ENCODE peak calls at places on chromosomes 1 and 21, in four cellular contexts. Q is mesenteric fat pad, J is HepG2, I is AG10803. E is an unnamed sample.

GRCh38 chr21:21309510-21309909 is 311.3 kb downstream of the NCAM2 start:
- DNase-seq in J (no peak), Q (no peak), I (no peak), E (no peak)

GRCh38 chr1:198530964-198531363 is 9.5 kb downstream of the ATP6V1G3 start:
- DNase-seq in I (no peak), Q (no peak), J (no peak), E (no peak)

GRCh38 chr21:33897098-33897497 is 18.5 kb downstream of the ATP5PO start:
- DNase-seq in J (no peak), I (no peak), Q (no peak), E (no peak)

GRCh38 chr1:31910933-31911332 is 27.2 kb downstream of the PTP4A2 start:
- DNase-seq in J (peak), I (peak), Q (no peak), E (no peak)

GRCh38 chr1:47776554-47777156 is 220.5 kb downstream of the TRABD2B start:
- DNase-seq in I (no peak), J (no peak), Q (no peak), E (no peak)

GRCh38 chr1:223203011-223203410 is 60.0 kb upstream of the TLR5 start:
- DNase-seq in J (no peak), I (no peak), Q (no peak), E (no peak)

GRCh38 chr1:197510691-197511378 is 242.8 kb downstream of the CRB1 start:
- DNase-seq in I (no peak), Q (no peak), J (no peak), E (no peak)

GRCh38 chr1:165828581-165829329 is 1.3 kb downstream of the UCK2 start:
- DNase-seq in I (peak), J (peak), Q (no peak), E (peak)

GRCh38 chr1:228236744-228237143 is 28.9 kb downstream of the OBSCN start:
- DNase-seq in J (peak), I (peak), Q (no peak), E (no peak)

GRCh38 chr1:244851546-244852231 is 12.7 kb downstream of the HNRNPU start:
- DNase-seq in J (no peak), Q (no peak), I (no peak), E (no peak)

GRCh38 chr1:20361805-20362381 is 71.2 kb downstream of the VWA5B1 start:
- DNase-seq in Q (no peak), I (peak), J (peak), E (no peak)

GRCh38 chr1:8396083-8396911 is 78.4 kb downstream of the SLC45A1 start:
- DNase-seq in Q (no peak), J (no peak), I (peak), E (no peak)

GRCh38 chr1:53826367-53826766 is 11.7 kb downstream of the NDC1 start:
- DNase-seq in J (no peak), Q (no peak), I (peak), E (no peak)

GRCh38 chr1:67479146-67479891 is 49.1 kb upstream of the SERBP1 start:
- DNase-seq in I (peak), Q (no peak), J (no peak), E (peak)

GRCh38 chr1:232016636-232017035 is 390.0 kb downstream of the DISC1 start:
- DNase-seq in I (peak), Q (no peak), J (no peak), E (no peak)

GRCh38 chr1:213122514-213122929 is 71.5 kb downstream of the RPS6KC1 start:
- DNase-seq in Q (no peak), I (peak), J (peak), E (no peak)

GRCh38 chr1:41662656-41663437 is 178.4 kb upstream of the EDN2 start:
- DNase-seq in J (no peak), Q (no peak), I (peak), E (peak)

GRCh38 chr1:201023517-201023902 is at the start of gene KIF21B:
- DNase-seq in Q (peak), J (peak), I (peak), E (peak)

GRCh38 chr21:39444406-39445145 is 1.0 kb downstream of the LCA5L start:
- DNase-seq in I (peak), Q (no peak), J (no peak), E (no peak)

GRCh38 chr1:24216254-24216653 is 29.2 kb upstream of the IFNLR1 start:
- DNase-seq in J (no peak), Q (no peak), I (no peak), E (no peak)

GRCh38 chr1:10834770-10835412 is 38.4 kb upstream of the CASZ1 start:
- DNase-seq in I (no peak), J (no peak), Q (no peak), E (no peak)

GRCh38 chr1:228226956-228227791 is 19.3 kb downstream of the OBSCN start:
- DNase-seq in I (peak), Q (no peak), J (peak), E (no peak)

GRCh38 chr21:43362928-43363314 is 64.0 kb downstream of the SIK1 start:
- DNase-seq in I (no peak), J (no peak), Q (no peak), E (no peak)

GRCh38 chr21:21851657-21852056 is 853.4 kb downstream of the NCAM2 start:
- DNase-seq in J (no peak), Q (no peak), I (peak), E (no peak)

GRCh38 chr1:201517631-201518030 is 10.7 kb upstream of the CSRP1 start:
- DNase-seq in J (no peak), I (no peak), Q (no peak), E (no peak)

E was measured in aorta.